ENCODE peak calls at places on chromosomes 1 and 21, in four cellular contexts. A, N, E and O are unnamed samples.

GRCh38 chr1:91650764-91651163 is 150.1 kb downstream of the CDC7 start:
- DNase-seq in A (peak; percentile 100), E (no peak), N (no peak), O (no peak)

GRCh38 chr21:39525129-39525528 is 73.4 kb downstream of the SH3BGR start:
- DNase-seq in N (no peak), E (no peak), A (no peak), O (no peak)

GRCh38 chr1:91751281-91751680 is 134.7 kb downstream of the TGFBR3 start:
- DNase-seq in N (no peak), A (peak; percentile 51), E (no peak), O (no peak)

GRCh38 chr1:169240449-169241242 is 127.0 kb downstream of the NME7 start:
- DNase-seq in E (no peak), N (peak; percentile 17), A (peak; percentile 44), O (no peak)

GRCh38 chr1:86778510-86779218 is 74.3 kb downstream of the SH3GLB1 start:
- DNase-seq in A (peak; percentile 86), N (no peak), E (no peak), O (no peak)

GRCh38 chr1:173870252-173871075 is 2.3 kb downstream of the ZBTB37 start:
- DNase-seq in N (no peak), A (no peak), E (no peak), O (no peak)

GRCh38 chr1:58896211-58897183 is 112.7 kb upstream of the JUN start:
- DNase-seq in N (peak; percentile 65), A (no peak), E (no peak), O (no peak)

GRCh38 chr1:95084317-95085176 is 11.8 kb upstream of the ALG14 start:
- DNase-seq in A (peak; percentile 21), E (no peak), N (peak; percentile 76), O (peak; percentile 49)

GRCh38 chr21:41847066-41847804 is 31.9 kb downstream of the PRDM15 start:
- DNase-seq in N (peak; percentile 39), E (no peak), A (peak; percentile 28), O (peak; percentile 50)

GRCh38 chr1:148308832-148309458 is 156.9 kb upstream of the NBPF11 start:
- DNase-seq in A (no peak), E (no peak), N (peak; percentile 83), O (no peak)

GRCh38 chr1:41361495-41362356 is 492 bp downstream of the FOXO6 start:
- DNase-seq in E (no peak), A (no peak), N (peak; percentile 50), O (no peak)

GRCh38 chr1:53121319-53122172 is 20.9 kb downstream of the SLC1A7 start:
- DNase-seq in N (no peak), A (peak; percentile 74), E (no peak), O (no peak)

GRCh38 chr1:12153181-12153785 is 13.5 kb upstream of the TNFRSF1B start:
- DNase-seq in E (no peak), A (peak; percentile 88), N (no peak), O (no peak)

GRCh38 chr21:43727571-43728466 is 8.9 kb downstream of the PDXK start:
- DNase-seq in E (no peak), N (no peak), A (peak; percentile 22), O (peak; percentile 50)

GRCh38 chr1:32755098-32755809 is 52.7 kb upstream of the SYNC start:
- DNase-seq in A (no peak), E (no peak), N (peak; percentile 79), O (no peak)

GRCh38 chr21:45404726-45405270 is at the start of gene COL18A1:
- DNase-seq in A (peak; percentile 42), N (peak; percentile 73), E (peak; percentile 57), O (peak; percentile 84)

GRCh38 chr21:45821315-45822001 is 160.1 kb upstream of the COL6A1 start:
- DNase-seq in N (no peak), E (no peak), A (no peak), O (peak; percentile 27)

GRCh38 chr1:8422439-8423133 is 104.7 kb downstream of the SLC45A1 start:
- DNase-seq in E (no peak), A (peak; percentile 30), N (no peak), O (no peak)
- H2AK5ac ChIP-seq in E (no peak overlapping the region), A (peak overlapping the region; percentile 72), N (no peak overlapping the region), O (no peak overlapping the region)

GRCh38 chr1:22411589-22411988 is 40.1 kb upstream of the ZBTB40 start:
- DNase-seq in N (no peak), A (no peak), E (no peak), O (no peak)
- H3K9ac ChIP-seq in N (no peak overlapping the region), A (no peak overlapping the region), E (no peak overlapping the region), O (no peak overlapping the region)

GRCh38 chr21:25732091-25732760 is 2.5 kb downstream of the ATP5PF start:
- DNase-seq in A (no peak), N (peak; percentile 5), E (no peak), O (no peak)

GRCh38 chr21:25733859-25734653 is 648 bp downstream of the ATP5PF start:
- DNase-seq in E (no peak), A (peak; percentile 35), N (peak; percentile 10), O (no peak)

GRCh38 chr21:25735895-25736597 is 1.3 kb downstream of the GABPA start:
- DNase-seq in A (peak; percentile 42), N (peak; percentile 75), E (no peak), O (no peak)

GRCh38 chr21:25734654-25735220 is at the start of the genes ATP5PF and GABPA:
- DNase-seq in E (peak; percentile 97), A (peak; percentile 99), N (peak; percentile 100), O (peak; percentile 98)

GRCh38 chr21:25735221-25735894 is 586 bp downstream of the GABPA start:
- DNase-seq in E (peak; percentile 77), A (peak; percentile 88), N (peak; percentile 83), O (peak; percentile 91)
- H2AK5ac ChIP-seq in E (no peak overlapping the region), A (peak overlapping the region; percentile 99), N (no peak overlapping the region), O (no peak overlapping the region)

DNA sequence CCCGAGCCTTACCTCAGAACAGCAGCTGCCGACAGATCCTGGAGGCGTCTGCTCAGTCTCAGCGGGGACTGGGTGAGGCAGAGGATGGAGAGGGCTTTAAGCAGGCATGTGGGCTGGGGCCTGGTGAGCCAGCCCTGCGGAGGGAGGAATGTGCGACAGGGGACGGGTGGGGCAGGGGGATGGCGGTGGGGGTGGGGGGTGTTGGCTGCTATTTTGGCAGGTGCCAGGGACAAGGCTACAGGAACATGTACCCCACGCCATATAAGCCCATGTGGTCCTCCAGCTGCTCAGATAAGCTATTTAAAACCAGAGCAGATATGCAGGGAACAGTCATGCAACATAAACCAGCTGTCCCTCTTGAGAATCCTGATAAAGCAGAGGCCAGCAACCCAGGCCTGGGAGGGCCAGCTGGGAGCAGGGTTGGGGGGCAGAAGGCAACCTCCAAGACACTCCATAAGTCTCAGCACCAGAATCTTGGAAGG is at the start of gene TNNT2:
- DNase-seq in A (peak; percentile 28), N (peak; percentile 47), E (no peak), O (no peak)
- H3K9ac ChIP-seq in A (no peak within 1 kb of the TSS), N (no peak within 1 kb of the TSS), E (no peak within 1 kb of the TSS), O (no peak within 1 kb of the TSS)

DNA sequence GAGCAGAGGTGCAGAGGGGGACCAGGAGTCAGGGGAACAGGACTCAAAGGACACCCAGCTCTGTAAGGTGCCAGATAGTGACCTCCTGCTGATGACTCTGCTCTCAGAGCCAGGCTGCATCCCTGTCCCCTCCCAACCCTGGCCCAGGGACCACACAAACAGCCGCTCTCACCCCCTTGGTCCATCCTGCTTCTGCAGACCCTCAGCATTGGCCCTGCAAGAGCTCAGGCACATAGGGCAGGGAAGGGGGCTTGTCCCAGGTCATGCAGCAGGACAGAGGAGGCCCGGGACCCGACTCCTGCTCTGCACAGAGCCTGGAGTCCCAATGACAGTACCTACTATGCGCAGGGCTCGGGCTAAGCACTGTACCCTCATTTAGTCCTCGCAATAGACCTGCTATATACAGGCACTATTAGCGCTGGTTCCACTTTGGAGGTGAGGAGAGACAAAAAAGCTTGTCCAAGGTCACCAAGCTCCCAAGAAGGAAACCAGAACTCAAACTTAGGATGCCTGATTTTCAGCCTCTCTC is 15.7 kb downstream of the EPHA2 start:
- DNase-seq in A (no peak), N (no peak), E (no peak), O (no peak)
- H2AK5ac ChIP-seq in A (peak overlapping the region; percentile 46), N (no peak overlapping the region), E (no peak overlapping the region), O (no peak overlapping the region)

DNA sequence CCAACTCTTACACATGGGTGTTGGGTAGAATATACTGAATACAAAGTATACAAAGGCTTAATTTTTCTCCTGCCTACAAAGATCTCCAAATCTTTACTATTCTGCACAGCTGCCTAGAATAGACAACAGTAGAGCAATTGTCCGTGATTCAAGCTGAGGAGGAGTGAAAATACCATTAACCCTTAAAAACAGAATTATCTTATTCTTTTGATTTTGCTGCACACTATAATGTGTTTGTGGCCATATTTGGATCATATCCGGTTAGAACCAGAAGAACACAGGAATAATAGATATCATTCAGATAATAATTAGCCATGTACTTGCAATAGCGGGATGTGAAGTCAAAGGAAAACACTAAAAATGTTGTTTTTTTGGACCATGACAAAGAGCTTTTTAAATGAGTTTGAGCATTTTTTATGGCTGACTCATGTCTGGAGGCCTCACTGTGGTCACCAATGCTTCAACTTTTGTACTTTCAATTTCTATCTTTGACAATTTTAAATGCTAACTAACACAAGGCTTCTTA is 197.6 kb upstream of the FOXD3 start:
- DNase-seq in E (no peak), A (peak; percentile 70), N (peak; percentile 28), O (no peak)
- H3K9ac ChIP-seq in E (no peak overlapping the region), A (no peak overlapping the region), N (no peak overlapping the region), O (no peak overlapping the region)

DNA sequence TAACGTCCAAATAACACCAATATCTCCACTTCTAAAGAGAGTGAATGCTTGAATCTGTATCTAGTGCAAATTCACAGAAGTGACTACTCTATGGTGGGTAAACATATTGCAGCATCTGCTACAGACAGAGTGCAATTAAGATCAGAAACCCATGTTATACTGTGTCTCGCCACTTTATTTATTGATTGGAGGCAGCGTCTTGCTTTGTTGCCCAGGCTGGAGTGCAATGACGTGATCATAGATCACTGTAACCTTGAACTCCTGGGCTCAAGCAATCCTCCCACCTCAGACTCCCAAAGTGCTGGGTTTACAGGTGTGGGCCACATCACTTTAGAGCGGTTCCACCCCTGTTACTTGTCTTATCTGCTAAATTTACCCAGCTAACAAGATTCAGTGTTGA is 57.0 kb downstream of the HLCS start:
- DNase-seq in A (peak; percentile 38), N (no peak), E (no peak), O (no peak)
- H2AK5ac ChIP-seq in A (peak overlapping the region; percentile 92), N (no peak overlapping the region), E (no peak overlapping the region), O (no peak overlapping the region)

GRCh38 chr1:21575351-21575942 is 66.2 kb downstream of the ALPL start:
- DNase-seq in E (no peak), A (no peak), N (no peak), O (no peak)
- H3K9ac ChIP-seq in E (peak overlapping the region; percentile 84), A (no peak overlapping the region), N (peak overlapping the region; percentile 7), O (no peak overlapping the region)

DNA sequence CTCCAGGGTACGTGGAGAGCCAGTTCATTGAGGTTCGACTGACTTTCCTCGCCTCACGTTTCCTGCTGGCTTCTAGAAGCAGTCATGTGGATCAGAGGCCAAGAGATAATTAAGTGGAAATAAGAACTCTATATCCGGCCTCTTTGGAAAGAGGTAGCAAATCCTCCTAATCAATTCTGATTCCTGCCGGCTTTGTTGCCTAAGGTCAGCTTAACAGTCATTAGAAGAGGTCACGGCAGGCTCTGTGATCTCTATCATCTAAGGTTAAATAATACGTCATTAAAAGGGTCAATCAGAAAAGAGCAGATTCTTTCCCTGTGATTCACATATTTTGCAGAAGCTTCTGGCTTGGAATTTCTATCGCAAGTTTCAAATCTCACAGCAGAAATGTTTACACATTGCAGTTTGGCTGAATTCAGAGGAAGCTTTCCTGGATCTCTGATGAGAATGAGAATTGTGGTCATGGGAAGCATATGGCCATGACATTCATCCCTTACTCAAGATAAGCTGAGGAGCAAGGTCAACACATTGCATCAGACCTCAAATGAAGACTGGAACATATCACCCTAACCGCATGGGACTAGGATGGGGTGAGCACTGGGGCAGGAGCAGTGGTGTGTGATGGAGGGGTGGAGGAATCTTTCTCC is 189.4 kb downstream of the PBX1 start:
- DNase-seq in E (peak; percentile 51), A (peak; percentile 99), N (peak; percentile 49), O (no peak)
- H2AK5ac ChIP-seq in E (no peak overlapping the region), A (peak overlapping the region; percentile 63), N (no peak overlapping the region), O (no peak overlapping the region)

GRCh38 chr1:9233942-9234222 is 692 bp upstream of the H6PD start:
- DNase-seq in A (no peak), N (no peak), E (no peak), O (no peak)
- H3K9ac ChIP-seq in A (no peak overlapping the region), N (peak overlapping the region; percentile 51), E (no peak overlapping the region), O (no peak overlapping the region)